ENCODE peak calls at places on chromosomes 1 and 21, in seven cellular contexts. O is lower lobe of right lung, Q is heart left ventricle, W is left ventricle myocardium inferior, K is upper lobe of left lung, I is brain microvascular endothelial cell, D is PC-9. G is an unnamed sample.

GRCh38 chr1:154755858-154756730 is 114.0 kb downstream of the KCNN3 start:
- DNase-seq in W (no peak), O (no peak), I (peak), Q (no peak), D (peak), K (peak), G (no peak)

GRCh38 chr1:110203021-110203661 is 7.0 kb upstream of the KCNC4 start:
- DNase-seq in K (peak), Q (peak), W (no peak), O (no peak), D (peak), I (peak), G (peak)

GRCh38 chr1:28194326-28195035 is 18.0 kb upstream of the PTAFR start:
- DNase-seq in I (no peak), O (no peak), Q (no peak), W (no peak), D (no peak), K (no peak), G (no peak)

GRCh38 chr1:118618618-118619340 is 369.4 kb downstream of the TBX15 start:
- DNase-seq in Q (no peak), K (no peak), I (no peak), D (no peak), W (no peak), O (no peak), G (no peak)

GRCh38 chr21:42187976-42188653 is 30.8 kb upstream of the ABCG1 start:
- DNase-seq in W (no peak), D (no peak), K (peak), Q (peak), O (peak), I (no peak), G (no peak)

GRCh38 chr1:33170351-33171274 is 11.2 kb downstream of the TRIM62 start:
- DNase-seq in W (peak), K (no peak), D (no peak), O (no peak), Q (peak), I (no peak), G (peak)

GRCh38 chr1:222382171-222382570 is 165.7 kb downstream of the HHIPL2 start:
- DNase-seq in D (no peak), Q (no peak), O (no peak), I (no peak), K (no peak), W (no peak), G (no peak)

GRCh38 chr1:171769754-171770153 is 11.7 kb upstream of the METTL13 start:
- DNase-seq in W (no peak), K (no peak), I (no peak), Q (no peak), D (no peak), O (no peak), G (no peak)

GRCh38 chr1:58346076-58346435 is 200.5 kb downstream of the OMA1 start:
- DNase-seq in I (no peak), D (no peak), W (no peak), O (no peak), Q (no peak), K (no peak), G (no peak)

GRCh38 chr1:3155056-3155805 is 86.2 kb downstream of the PRDM16 start:
- DNase-seq in D (no peak), Q (no peak), K (no peak), I (no peak), O (no peak), W (no peak), G (no peak)

GRCh38 chr1:175287377-175287776 is 94.8 kb upstream of the KIAA0040 start:
- DNase-seq in O (no peak), D (no peak), K (no peak), Q (no peak), W (no peak), I (no peak), G (no peak)

GRCh38 chr21:15010645-15011044 is 54.2 kb downstream of the NRIP1 start:
- DNase-seq in O (no peak), Q (no peak), D (no peak), K (no peak), W (no peak), I (peak), G (no peak)

GRCh38 chr1:21584096-21584495 is 74.9 kb downstream of the ALPL start:
- DNase-seq in O (no peak), Q (no peak), D (no peak), I (no peak), K (no peak), W (no peak), G (no peak)

GRCh38 chr1:245873883-245874671 is 633.0 kb downstream of the SMYD3 start:
- DNase-seq in D (no peak), I (peak), K (no peak), O (no peak), W (no peak), Q (no peak), G (no peak)

GRCh38 chr1:201475121-201475520 is 6.1 kb upstream of the PHLDA3 start:
- DNase-seq in D (no peak), K (no peak), O (no peak), Q (no peak), W (no peak), I (no peak), G (no peak)

GRCh38 chr1:44740179-44740617 is 561 bp downstream of the KIF2C start:
- DNase-seq in W (no peak), Q (no peak), I (no peak), O (no peak), K (no peak), D (no peak), G (no peak)

GRCh38 chr1:35062518-35063196 is 16.5 kb upstream of the ZMYM1 start:
- DNase-seq in O (no peak), Q (no peak), K (no peak), W (no peak), I (peak), D (peak), G (no peak)

GRCh38 chr1:157460381-157460780 is 91.9 kb downstream of the FCRL5 start:
- DNase-seq in W (no peak), K (no peak), Q (no peak), D (no peak), O (no peak), I (no peak), G (peak)

GRCh38 chr1:70877343-70877742 is 170.3 kb downstream of the PTGER3 start:
- DNase-seq in I (no peak), K (no peak), D (no peak), Q (no peak), O (no peak), W (no peak), G (no peak)

GRCh38 chr1:214122110-214122509 is 134.3 kb downstream of the PROX1 start:
- DNase-seq in W (no peak), Q (no peak), D (no peak), O (no peak), I (no peak), K (no peak), G (no peak)

GRCh38 chr1:202159534-202160371 is 649 bp downstream of the PTPN7 start:
- DNase-seq in K (peak), Q (no peak), D (no peak), I (no peak), O (no peak), W (no peak), G (no peak)

GRCh38 chr1:153742411-153743142 is 14.7 kb downstream of the INTS3 start:
- DNase-seq in I (no peak), O (no peak), Q (no peak), D (no peak), W (no peak), K (no peak), G (no peak)

GRCh38 chr1:79044974-79045650 is 38.6 kb upstream of the ADGRL4 start:
- DNase-seq in O (no peak), D (no peak), Q (no peak), W (no peak), K (no peak), I (no peak), G (peak)

GRCh38 chr21:36320421-36321324 is 676 bp downstream of the MORC3 start:
- DNase-seq in O (peak), Q (peak), D (peak), K (peak), W (peak), I (peak), G (peak)

GRCh38 chr1:230208619-230209261 is 141.7 kb downstream of the GALNT2 start:
- DNase-seq in W (no peak), Q (no peak), K (no peak), O (no peak), I (no peak), D (no peak), G (no peak)

GRCh38 chr1:226223157-226223785 is at the start of gene MIXL1:
- DNase-seq in D (no peak), W (no peak), K (no peak), I (no peak), O (no peak), Q (no peak), G (peak)

GRCh38 chr1:234934611-234935033 is 194.0 kb downstream of the TOMM20 start:
- DNase-seq in I (peak), K (peak), O (no peak), Q (no peak), W (no peak), D (no peak), G (no peak)

DNA sequence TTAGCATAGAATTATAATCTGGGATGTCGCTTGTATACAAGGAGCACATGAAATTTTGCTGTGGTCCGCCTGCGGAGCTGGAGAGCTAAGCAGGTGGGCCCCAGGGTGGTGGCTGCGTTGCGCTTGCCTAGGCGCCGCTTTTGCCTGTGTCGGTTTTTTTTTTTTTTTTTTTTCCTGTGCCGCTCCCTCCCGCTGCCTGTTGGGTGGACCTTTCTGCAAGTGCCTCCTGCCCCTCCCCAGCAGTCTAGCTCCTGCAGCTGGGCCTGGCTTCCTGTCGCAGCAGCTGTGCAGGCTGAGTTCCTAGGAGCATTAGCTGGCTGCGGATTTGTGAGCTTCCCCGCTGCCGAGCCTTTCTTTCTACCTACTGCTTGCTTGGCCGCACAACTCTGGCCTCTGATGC is 20.6 kb downstream of the PYHIN1 start:
- DNase-seq in K (no peak), O (no peak), D (no peak), I (no peak), Q (no peak), W (no peak), G (no peak)
- TF ChIP-seq CTCF in K (no peak), O (no peak), D (no peak), I (no peak), Q (no peak), W (no peak), G (no peak)

DNA sequence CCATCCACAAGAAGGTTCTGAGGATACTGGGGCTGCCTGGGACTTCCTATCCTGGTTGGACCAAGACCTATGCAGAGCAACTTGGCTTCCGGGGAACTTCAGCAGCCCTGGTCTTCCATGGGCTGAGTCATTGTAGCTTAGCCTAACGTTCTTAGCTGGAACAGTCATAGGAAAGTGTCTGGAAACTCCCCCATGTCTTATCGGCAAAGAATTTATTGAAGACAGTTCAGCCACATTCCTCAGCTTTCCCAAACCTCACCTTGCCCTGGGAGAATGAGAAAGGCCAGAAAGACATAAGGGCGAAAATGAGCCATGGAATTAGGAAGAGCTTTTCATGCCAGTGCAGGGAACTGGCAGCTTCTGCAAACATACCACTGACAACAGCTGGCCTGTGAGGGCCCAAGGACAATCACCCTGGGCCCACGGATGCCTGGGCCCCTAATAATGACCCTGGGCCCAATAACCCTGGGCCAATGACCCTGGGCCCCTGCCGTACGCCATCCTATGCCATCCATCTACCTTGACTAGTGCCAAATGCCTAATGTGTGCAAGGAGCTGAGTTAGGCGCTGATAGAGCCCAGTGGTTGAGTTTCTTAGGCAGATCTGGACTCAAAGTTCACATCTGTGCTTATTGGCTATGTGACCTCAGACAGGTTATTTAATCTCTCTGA is 114.4 kb upstream of the GADD45A start:
- DNase-seq in I (peak), K (no peak), D (peak), O (no peak), Q (no peak), W (no peak), G (no peak)
- H3K27ac ChIP-seq in I (peak), K (no peak), D (peak), O (no peak), Q (no peak), W (no peak), G (no peak)

DNA sequence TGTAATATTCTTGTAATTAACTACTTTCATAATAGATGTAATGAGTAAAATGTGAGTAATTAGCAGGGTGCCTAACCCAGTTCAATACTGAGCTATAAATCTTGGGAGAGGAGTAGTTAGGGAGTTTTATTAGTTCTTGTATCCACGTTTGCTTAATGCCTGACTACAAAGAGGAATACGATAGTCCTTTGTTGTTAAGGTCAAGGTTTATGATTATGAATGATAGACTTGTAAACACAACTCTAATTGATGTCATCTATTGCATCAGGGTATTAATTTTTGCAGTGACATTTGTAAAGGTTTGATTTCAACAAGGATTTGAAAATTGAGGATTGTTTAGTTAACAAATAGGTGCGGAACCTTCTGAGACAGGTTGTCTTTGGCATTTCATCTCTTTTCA is 9.6 kb downstream of the SOAT1 start:
- DNase-seq in Q (no peak), I (no peak), K (no peak), W (no peak), D (no peak), O (no peak), G (no peak)
- TF ChIP-seq CTCF in Q (no peak), I (no peak), K (no peak), W (no peak), D (no peak), O (no peak), G (no peak)

DNA sequence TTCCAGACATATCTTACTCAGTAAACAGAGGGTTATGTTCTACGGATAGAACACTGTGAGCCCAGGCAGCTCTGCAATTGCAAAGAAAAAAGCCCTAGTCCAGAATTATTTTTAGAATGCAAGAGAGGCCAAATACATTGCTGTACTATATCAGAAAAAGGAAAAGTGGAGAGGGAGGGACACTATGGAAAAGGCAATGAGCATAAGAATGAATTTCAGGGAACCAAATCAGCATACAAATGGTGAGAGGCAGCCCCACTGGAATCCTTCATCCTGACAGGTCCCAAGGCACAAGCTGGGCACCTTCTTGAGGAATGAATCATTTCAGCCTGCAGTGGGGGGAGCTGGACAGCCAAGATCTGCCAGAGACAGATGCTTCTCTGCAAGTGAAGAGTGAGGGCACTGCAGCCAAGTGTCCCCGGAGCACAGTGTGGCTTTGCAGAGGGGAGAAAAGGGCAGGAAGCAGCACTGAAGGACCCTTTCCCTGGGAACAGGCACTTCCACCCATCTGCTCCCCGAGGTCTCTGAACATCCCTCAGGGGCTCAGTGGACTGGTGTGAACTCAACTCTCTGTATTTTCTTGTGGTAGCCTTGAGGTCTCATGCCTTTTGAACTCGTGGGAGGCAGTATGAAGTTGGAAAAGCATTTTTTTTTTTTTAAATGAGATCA is 115.6 kb downstream of the XCL2 start:
- DNase-seq in K (no peak), W (peak), I (no peak), D (no peak), Q (peak), O (no peak), G (no peak)
- H3K27ac ChIP-seq in K (no peak), W (peak), I (no peak), D (no peak), Q (peak), O (no peak), G (no peak)

GRCh38 chr1:217052196-217052595 is 329.0 kb upstream of the ESRRG start:
- DNase-seq in W (no peak), Q (no peak), I (no peak), O (no peak), K (no peak), D (no peak), G (no peak)

GRCh38 chr1:217049081-217049480 is 325.9 kb upstream of the ESRRG start:
- DNase-seq in Q (no peak), D (no peak), K (no peak), O (no peak), W (no peak), I (no peak), G (no peak)

GRCh38 chr1:217053666-217054065 is 330.4 kb upstream of the ESRRG start:
- DNase-seq in D (no peak), I (no peak), O (no peak), W (no peak), Q (no peak), K (no peak), G (no peak)

DNA sequence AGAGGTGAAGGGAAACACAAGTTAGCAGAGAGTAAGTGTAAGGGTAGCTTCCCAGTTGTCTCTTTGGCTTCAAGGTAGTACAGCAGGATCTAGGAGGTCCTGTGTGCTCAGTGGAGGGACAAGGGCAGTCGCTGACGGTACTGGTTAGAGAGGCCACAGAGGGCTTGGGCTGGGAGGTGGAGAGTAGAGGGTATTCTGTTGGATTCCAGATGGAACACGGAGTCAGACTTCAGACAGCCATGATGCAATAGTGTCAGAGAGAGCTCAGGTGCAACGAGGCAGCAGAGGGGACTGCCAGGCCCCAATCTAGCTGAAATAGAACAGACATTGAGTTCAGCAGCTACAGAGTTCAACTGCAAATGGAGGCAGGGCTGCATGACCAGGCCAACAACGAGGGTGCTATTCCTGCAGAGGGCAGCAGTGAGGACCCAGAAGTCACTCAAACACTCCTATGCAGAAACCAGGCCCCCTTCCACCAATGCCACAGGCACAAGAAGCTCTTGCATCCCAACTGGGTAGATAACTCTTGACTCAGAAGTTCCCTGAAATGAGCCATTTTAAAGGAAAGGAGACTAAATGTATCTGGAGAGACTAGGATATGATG is 325.0 kb upstream of the ESRRG start:
- DNase-seq in D (no peak), W (no peak), Q (no peak), K (no peak), O (no peak), I (no peak), G (peak)
- TF ChIP-seq CTCF in D (peak), W (peak), Q (no peak), K (no peak), O (no peak), I (peak), G (peak)

GRCh38 chr1:237471377-237471776 is 419.3 kb downstream of the ZP4 start:
- DNase-seq in K (no peak), W (no peak), I (no peak), Q (no peak), D (no peak), O (no peak), G (no peak)
- H3K27ac ChIP-seq in K (no peak), W (peak), I (no peak), Q (no peak), D (no peak), O (no peak), G (no peak)

DNA sequence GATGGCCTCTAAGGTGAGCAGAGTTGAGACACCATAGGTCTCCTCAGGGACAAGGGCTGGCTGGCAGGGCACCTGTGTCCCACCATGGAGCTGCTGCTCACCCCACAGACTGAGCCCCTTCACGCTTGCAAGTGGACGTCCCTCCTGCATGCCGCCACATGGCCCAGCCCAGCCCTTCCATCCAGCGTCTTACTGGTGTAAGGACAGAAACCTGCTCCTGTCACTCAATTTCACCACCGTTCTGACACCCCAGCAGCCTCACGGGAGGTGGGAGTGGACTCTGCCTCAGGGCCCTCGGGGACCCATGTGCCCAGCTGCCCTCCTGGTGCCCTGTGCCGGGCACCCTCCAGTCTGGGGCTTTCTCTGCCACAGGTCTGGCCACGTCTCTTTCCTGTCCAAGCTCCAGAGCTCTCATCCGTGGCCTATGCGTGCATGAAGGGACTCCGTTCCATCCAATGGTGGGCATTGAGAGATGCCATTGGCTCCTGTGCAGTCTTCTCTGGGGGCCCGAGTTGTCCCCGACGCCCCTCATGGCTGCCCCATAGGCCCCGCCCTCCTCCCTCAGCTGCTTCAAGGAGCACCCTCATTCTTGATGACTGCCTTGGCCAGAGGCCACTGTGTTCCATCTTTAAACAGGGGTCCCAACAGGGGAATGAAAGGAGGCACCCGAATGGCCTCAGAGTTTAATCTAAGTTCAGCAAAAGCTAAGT is 42.6 kb upstream of the COL6A1 start:
- DNase-seq in Q (no peak), D (no peak), K (no peak), I (no peak), W (no peak), O (no peak), G (no peak)
- TF ChIP-seq CTCF in Q (no peak), D (no peak), K (no peak), I (no peak), W (no peak), O (no peak), G (no peak)